ENCODE peak calls at places on chromosome 18, in four cellular contexts. One of them, this sample, is unnamed.
A peak's percentile ranks its signal among the peaks of the same experiment; 100 is the strongest.

GRCh38 chr18:32998285-32998684 is 225.5 kb upstream of the KLHL14 start:
- DNase-seq in upper lobe of right lung: no peak
- DNase-seq in mesothelial cell of epicardium: no peak
- DNase-seq in EH: no peak
- DNase-seq in this sample: no peak

GRCh38 chr18:5543854-5544389 is at the start of gene EPB41L3:
- DNase-seq in upper lobe of right lung: peak; percentile 78
- DNase-seq in EH: no peak
- DNase-seq in mesothelial cell of epicardium: peak; percentile 54
- DNase-seq in this sample: no peak

GRCh38 chr18:79940814-79941472 is 10.5 kb downstream of the SLC66A2 start:
- DNase-seq in EH: no peak
- DNase-seq in upper lobe of right lung: peak; percentile 63
- DNase-seq in mesothelial cell of epicardium: no peak
- DNase-seq in this sample: no peak

GRCh38 chr18:47172476-47172875 is 3.7 kb downstream of the IER3IP1 start:
- DNase-seq in upper lobe of right lung: no peak
- DNase-seq in mesothelial cell of epicardium: no peak
- DNase-seq in EH: no peak
- DNase-seq in this sample: no peak

GRCh38 chr18:73646772-73647171 is 500.9 kb downstream of the FBXO15 start:
- DNase-seq in upper lobe of right lung: no peak
- DNase-seq in mesothelial cell of epicardium: no peak
- DNase-seq in EH: peak; percentile 77
- DNase-seq in this sample: peak; percentile 79

GRCh38 chr18:24560511-24560981 is 100.1 kb downstream of the HRH4 start:
- DNase-seq in EH: no peak
- DNase-seq in mesothelial cell of epicardium: peak; percentile 56
- DNase-seq in upper lobe of right lung: no peak
- DNase-seq in this sample: peak; percentile 9

GRCh38 chr18:60493066-60493465 is 120.5 kb upstream of the MC4R start:
- DNase-seq in upper lobe of right lung: no peak
- DNase-seq in EH: no peak
- DNase-seq in mesothelial cell of epicardium: no peak
- DNase-seq in this sample: no peak

GRCh38 chr18:46414863-46415262 is 242.2 kb downstream of the LOXHD1 start:
- DNase-seq in mesothelial cell of epicardium: no peak
- DNase-seq in upper lobe of right lung: no peak
- DNase-seq in EH: no peak
- DNase-seq in this sample: no peak

GRCh38 chr18:12257996-12258718 is 4.0 kb downstream of the CIDEA start:
- DNase-seq in upper lobe of right lung: no peak
- DNase-seq in mesothelial cell of epicardium: no peak
- DNase-seq in EH: no peak
- DNase-seq in this sample: peak; percentile 47

GRCh38 chr18:36094431-36094830 is 27.1 kb upstream of the RPRD1A start:
- DNase-seq in EH: no peak
- DNase-seq in mesothelial cell of epicardium: no peak
- DNase-seq in upper lobe of right lung: no peak
- DNase-seq in this sample: no peak

GRCh38 chr18:57439617-57439975 is 4.4 kb downstream of the ONECUT2 start:
- DNase-seq in upper lobe of right lung: no peak
- DNase-seq in EH: no peak
- DNase-seq in mesothelial cell of epicardium: no peak
- DNase-seq in this sample: no peak

This sample was measured in RPMI7951.